ENCODE peak calls at places on chromosomes 1 and 21, in eight cellular contexts. N is kidney epithelial cell, F is GM06990, V is heart right ventricle, C is astrocyte, X is GM23338, E is NB4, A is GM12865. J is an unnamed sample.

GRCh38 chr1:85628791-85629531 is 48.4 kb downstream of the CCN1 start:
- DNase-seq in N (no peak), F (no peak), V (peak), C (peak), X (peak), E (no peak), A (no peak), J (peak)

GRCh38 chr1:10668241-10668761 is 128.1 kb downstream of the CASZ1 start:
- DNase-seq in N (no peak), F (no peak), V (no peak), C (no peak), X (no peak), E (no peak), A (no peak), J (no peak)

GRCh38 chr1:48019714-48020315 is 22.6 kb upstream of the TRABD2B start:
- DNase-seq in N (no peak), F (no peak), V (peak), C (no peak), X (no peak), E (no peak), A (no peak), J (peak)

GRCh38 chr1:46301406-46302090 is 1.9 kb downstream of the LRRC41 start:
- DNase-seq in N (no peak), F (no peak), V (peak), C (peak), X (peak), E (peak), A (no peak), J (peak)

GRCh38 chr21:37463083-37463780 is 96.7 kb downstream of the DYRK1A start:
- DNase-seq in N (no peak), F (peak), V (no peak), C (peak), X (peak), E (peak), A (peak), J (peak)

GRCh38 chr1:226568077-226568831 is 19.7 kb downstream of the STUM start:
- DNase-seq in N (no peak), F (no peak), V (no peak), C (no peak), X (peak), E (peak), A (no peak), J (peak)

GRCh38 chr1:201537966-201538617 is 835 bp upstream of the NAV1 start:
- DNase-seq in N (no peak), F (no peak), V (no peak), C (no peak), X (peak), E (no peak), A (no peak), J (peak)

GRCh38 chr1:112876315-112876714 is 79.7 kb downstream of the SLC16A1 start:
- DNase-seq in N (no peak), F (no peak), V (no peak), C (no peak), X (no peak), E (no peak), A (no peak), J (no peak)

GRCh38 chr1:175834597-175834996 is 91.2 kb upstream of the TNR start:
- DNase-seq in N (no peak), F (no peak), V (no peak), C (no peak), X (no peak), E (no peak), A (no peak), J (no peak)

GRCh38 chr1:41608242-41608641 is 123.8 kb upstream of the EDN2 start:
- DNase-seq in N (no peak), F (no peak), V (no peak), C (peak), X (no peak), E (no peak), A (no peak), J (peak)

GRCh38 chr21:41662161-41662560 is 104.7 kb downstream of the RIPK4 start:
- DNase-seq in N (no peak), F (no peak), V (no peak), C (no peak), X (no peak), E (no peak), A (no peak), J (no peak)

GRCh38 chr1:234908571-234908970 is 220.1 kb downstream of the TOMM20 start:
- DNase-seq in N (no peak), F (no peak), V (no peak), C (no peak), X (no peak), E (no peak), A (no peak), J (no peak)

GRCh38 chr1:150551049-150551783 is 2.0 kb downstream of the ADAMTSL4 start:
- DNase-seq in N (no peak), F (no peak), V (no peak), C (no peak), X (no peak), E (no peak), A (no peak), J (no peak)

GRCh38 chr1:58587667-58588066 is 10.6 kb upstream of the TACSTD2 start:
- DNase-seq in N (no peak), F (no peak), V (no peak), C (no peak), X (no peak), E (no peak), A (no peak), J (no peak)

GRCh38 chr21:39452207-39452964 is 616 bp downstream of the SH3BGR start:
- DNase-seq in N (no peak), F (no peak), V (no peak), C (peak), X (no peak), E (no peak), A (no peak), J (peak)

GRCh38 chr1:185813401-185813979 is 79.3 kb downstream of the HMCN1 start:
- DNase-seq in N (no peak), F (no peak), V (peak), C (peak), X (peak), E (peak), A (peak), J (peak)

GRCh38 chr1:242877229-242877628 is 352.7 kb upstream of the PLD5 start:
- DNase-seq in N (no peak), F (no peak), V (peak), C (no peak), X (no peak), E (no peak), A (no peak), J (no peak)

GRCh38 chr1:116881879-116882520 is 27.7 kb upstream of the PTGFRN start:
- DNase-seq in N (no peak), F (no peak), V (peak), C (peak), X (peak), E (peak), A (peak), J (peak)

GRCh38 chr1:2941907-2942306 is 79.4 kb upstream of the ACTRT2 start:
- DNase-seq in N (no peak), F (no peak), V (no peak), C (no peak), X (no peak), E (no peak), A (no peak), J (no peak)

GRCh38 chr21:38434913-38435533 is 63.3 kb downstream of the ERG start:
- DNase-seq in N (peak), F (no peak), V (no peak), C (peak), X (no peak), E (no peak), A (no peak), J (peak)

GRCh38 chr1:109909531-109909930 is 1.1 kb upstream of the CSF1 start:
- DNase-seq in N (no peak), F (no peak), V (no peak), C (no peak), X (no peak), E (no peak), A (no peak), J (no peak)

GRCh38 chr1:52636701-52637695 is 4.0 kb downstream of the SHISAL2A start:
- DNase-seq in N (no peak), F (peak), V (no peak), C (no peak), X (no peak), E (peak), A (peak), J (no peak)

GRCh38 chr1:3581296-3581695 is 30.0 kb downstream of the MEGF6 start:
- DNase-seq in N (no peak), F (no peak), V (no peak), C (no peak), X (no peak), E (no peak), A (no peak), J (no peak)

GRCh38 chr1:159439422-159439821 is at the start of gene OR10J1:
- DNase-seq in N (no peak), F (no peak), V (no peak), C (no peak), X (no peak), E (no peak), A (no peak), J (no peak)

DNA sequence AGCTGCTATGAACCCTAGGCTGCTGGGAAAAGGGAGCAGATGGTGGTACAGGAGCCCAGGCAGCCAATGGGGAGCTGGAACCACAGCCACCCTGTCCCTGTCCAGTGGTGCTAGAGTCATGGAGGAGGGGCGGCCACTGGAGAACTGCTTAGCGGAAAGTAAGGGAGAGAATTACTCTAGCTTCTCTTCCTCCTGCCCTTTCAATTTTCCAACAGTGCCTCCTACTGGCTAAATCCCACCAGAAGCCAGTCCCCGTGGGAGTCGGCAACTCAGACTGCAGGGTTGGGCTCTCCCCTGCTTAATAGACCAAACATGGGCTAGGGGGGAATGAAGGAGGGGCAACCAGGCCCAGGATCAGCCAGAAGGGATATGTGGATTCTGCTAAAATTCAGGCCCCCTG is 154.5 kb downstream of the ACTL8 start:
- DNase-seq in N (no peak), F (no peak), V (no peak), C (no peak), X (peak), E (peak), A (no peak), J (peak)
- TF ChIP-seq CTCF in N (peak), F (peak), V (peak), C (peak), X (peak), E (peak), A (no peak), J (peak)

DNA sequence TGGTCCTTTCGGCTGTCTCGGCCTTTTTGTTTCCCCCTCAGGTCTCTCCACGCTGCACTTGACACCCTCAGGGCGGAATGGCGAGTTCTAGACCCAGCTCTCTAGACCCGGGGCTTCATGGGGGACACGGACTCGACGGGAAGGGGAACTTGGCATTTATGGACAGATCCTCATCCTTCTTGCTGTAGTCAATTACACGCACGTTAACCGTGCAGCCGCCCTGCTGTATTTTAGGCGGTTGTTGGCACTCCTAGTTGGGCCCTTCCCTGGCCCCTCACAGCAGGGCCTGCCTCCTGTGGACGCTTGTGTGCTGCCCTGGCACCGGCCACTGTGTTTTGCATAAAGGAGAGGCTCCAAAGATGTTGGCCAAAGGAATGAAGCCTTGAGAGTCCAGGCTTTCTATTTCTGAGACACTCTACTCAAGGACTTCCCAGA is 558 bp upstream of the BTG3 start:
- DNase-seq in N (no peak), F (no peak), V (no peak), C (no peak), X (no peak), E (no peak), A (no peak), J (peak)
- H3K4me3 ChIP-seq in N (peak), F (peak), V (peak), C (peak), X (peak), E (no peak), A (peak), J (peak)

GRCh38 chr1:43358121-43358745 is 548 bp upstream of the CDC20 start:
- DNase-seq in N (no peak), F (peak), V (no peak), C (peak), X (peak), E (peak), A (peak), J (no peak)
- TF ChIP-seq CTCF in N (peak), F (peak), V (peak), C (peak), X (peak), E (peak), A (peak), J (peak)

GRCh38 chr1:145886390-145886789 is 724 bp upstream of the ANKRD35 start:
- DNase-seq in N (no peak), F (no peak), V (no peak), C (no peak), X (peak), E (no peak), A (no peak), J (no peak)
- H3K4me3 ChIP-seq in N (peak), F (peak), V (peak), C (peak), X (peak), E (no peak), A (peak), J (peak)

GRCh38 chr1:31065310-31066217 is at the start of gene PUM1:
- DNase-seq in N (peak), F (peak), V (peak), C (peak), X (peak), E (peak), A (peak), J (peak)
- TF ChIP-seq CTCF in N (no peak), F (peak), V (no peak), C (no peak), X (no peak), E (no peak), A (peak), J (no peak)

DNA sequence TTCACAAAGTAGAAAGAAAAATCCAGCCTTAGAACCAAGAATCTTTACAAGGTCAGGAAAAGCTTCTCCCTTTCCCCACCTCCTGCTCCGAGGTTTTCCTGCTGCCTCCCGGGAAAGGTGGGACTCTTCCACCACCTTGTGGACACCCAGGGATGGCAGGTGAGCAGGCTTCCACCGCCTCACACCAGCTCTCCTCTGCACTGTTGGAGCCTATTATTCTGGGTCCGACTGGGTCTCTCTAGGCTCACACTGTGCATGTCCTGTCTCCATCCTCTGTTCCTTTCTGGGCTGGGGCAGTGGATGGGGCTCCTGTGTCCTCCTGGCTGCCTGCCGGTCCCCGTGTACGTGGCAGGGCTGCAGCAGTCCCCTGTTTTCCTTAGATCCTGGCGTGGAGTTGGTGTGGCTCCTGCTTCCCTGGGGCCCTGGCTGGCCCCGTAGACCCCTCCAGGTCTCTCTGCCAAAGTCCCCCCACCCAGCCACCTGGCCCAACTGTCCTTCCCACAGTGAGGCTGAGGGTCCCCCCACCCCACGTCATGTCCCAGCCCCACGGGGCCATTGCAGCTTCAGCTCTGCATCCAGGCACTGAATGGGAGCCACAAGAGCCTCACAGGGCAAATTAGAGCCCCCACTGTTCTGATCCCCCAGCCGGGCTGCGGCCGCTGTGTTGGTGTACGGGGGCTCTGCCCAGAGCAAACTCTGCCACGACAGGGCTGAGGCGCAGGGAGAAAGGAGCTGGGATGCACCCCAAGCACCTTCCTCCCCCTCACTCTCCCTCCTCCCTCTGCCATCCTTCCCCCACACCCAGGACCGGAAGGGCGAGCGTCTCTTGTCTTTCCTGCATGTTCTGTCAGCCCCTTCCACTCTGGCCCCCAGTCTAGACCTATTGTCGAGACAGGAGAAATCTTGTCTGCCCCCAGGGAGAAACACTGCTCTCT is 3.3 kb upstream of the SLC45A1 start:
- DNase-seq in N (no peak), F (no peak), V (peak), C (peak), X (peak), E (peak), A (peak), J (peak)
- H3K4me3 ChIP-seq in N (no peak), F (no peak), V (no peak), C (no peak), X (no peak), E (no peak), A (no peak), J (no peak)

GRCh38 chr1:119372493-119373086 is 4.0 kb downstream of the HAO2 start:
- DNase-seq in N (no peak), F (no peak), V (peak), C (no peak), X (peak), E (peak), A (peak), J (peak)
- TF ChIP-seq CTCF in N (no peak), F (peak), V (peak), C (no peak), X (peak), E (no peak), A (peak), J (no peak)

DNA sequence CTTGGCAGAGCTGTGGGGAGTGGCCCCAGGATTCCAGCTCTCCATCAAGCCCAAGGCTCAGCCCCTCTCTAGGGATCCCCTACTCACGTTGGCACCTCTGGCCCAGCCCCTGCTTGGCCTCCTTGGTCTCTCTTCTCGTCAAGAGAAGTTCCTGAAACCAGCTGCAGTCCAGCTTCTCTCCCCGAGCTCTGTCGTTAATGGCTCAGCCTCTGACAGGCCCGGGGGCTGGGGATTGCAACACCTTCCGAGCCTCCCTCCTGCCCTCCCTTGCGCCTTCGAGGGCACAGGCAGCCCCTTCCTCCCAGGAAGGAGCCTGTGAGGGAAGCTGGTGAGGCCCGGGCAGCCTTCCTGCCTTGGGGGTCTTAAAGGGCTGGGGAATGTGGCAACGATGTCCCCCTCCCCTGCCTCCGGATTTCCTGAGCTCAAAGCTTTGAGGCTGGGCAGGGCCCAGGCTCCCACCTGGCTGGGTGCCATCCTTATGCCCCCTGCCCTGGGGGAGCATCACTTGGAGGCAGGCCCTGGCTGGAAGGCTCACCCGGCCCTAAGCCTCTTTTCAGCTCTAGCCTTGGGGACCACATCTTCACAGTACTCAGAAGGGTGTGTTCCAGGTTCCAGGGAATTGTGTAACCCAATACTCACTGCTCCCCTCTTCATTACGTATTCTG is at the start of gene CSF3R:
- DNase-seq in N (no peak), F (no peak), V (no peak), C (no peak), X (no peak), E (peak), A (no peak), J (no peak)
- H3K4me3 ChIP-seq in N (no peak), F (no peak), V (no peak), C (no peak), X (no peak), E (peak), A (no peak), J (no peak)